ENCODE peak calls at places on chromosomes 4 and X, in four cellular contexts. H is MCF 10A; G is activated CD4-positive, alpha-beta T cell treated with anti-CD3 and anti-CD28 coated beads for 36 hours; Z is neural crest cell. D is an unnamed sample.
A peak's percentile ranks its signal among the peaks of the same experiment; 100 is the strongest.

GRCh38 chr4:186105721-186106335 is 1.3 kb downstream of the FAM149A start:
- DNase-seq in H (no peak), G (no peak), Z (no peak), D (no peak)

GRCh38 chr4:15936495-15936894 is 2.0 kb downstream of the FGFBP1 start:
- DNase-seq in H (peak; percentile 56), G (no peak), Z (no peak), D (no peak)

GRCh38 chrX:19342331-19342906 is 1.3 kb upstream of the PDHA1 start:
- DNase-seq in H (no peak), G (no peak), Z (no peak), D (no peak)

GRCh38 chr4:56723201-56723605 is 42.1 kb upstream of the HOPX start:
- DNase-seq in H (peak; percentile 13), G (peak; percentile 80), Z (no peak), D (no peak)

GRCh38 chr4:123826896-123827295 is 430.3 kb downstream of the SPRY1 start:
- DNase-seq in H (peak; percentile 44), G (no peak), Z (no peak), D (no peak)

GRCh38 chrX:155048997-155049619 is 21.8 kb downstream of the CMC4 start:
- DNase-seq in H (peak; percentile 66), G (peak; percentile 69), Z (peak; percentile 44), D (peak; percentile 64)

GRCh38 chr4:2241410-2242353 is at the start of the genes HAUS3 and POLN:
- DNase-seq in H (peak; percentile 98), G (peak; percentile 99), Z (peak; percentile 99), D (peak; percentile 99)

GRCh38 chr4:55444822-55445221 is 49.1 kb downstream of the TMEM165 start:
- DNase-seq in H (peak; percentile 43), G (no peak), Z (no peak), D (no peak)

GRCh38 chrX:80174925-80175574 is 160.5 kb downstream of the TBX22 start:
- DNase-seq in H (peak; percentile 5), G (no peak), Z (no peak), D (no peak)

GRCh38 chr4:149291463-149291862 is 524.2 kb downstream of the IQCM start:
- DNase-seq in H (peak; percentile 81), G (no peak), Z (no peak), D (no peak)

GRCh38 chrX:149274516-149275105 is 230.5 kb downstream of the IDS start:
- DNase-seq in H (peak; percentile 58), G (no peak), Z (no peak), D (no peak)

GRCh38 chr4:16761031-16761430 is 137.4 kb downstream of the LDB2 start:
- DNase-seq in H (no peak), G (no peak), Z (no peak), D (no peak)

GRCh38 chr4:153502584-153502983 is 36.4 kb downstream of the TMEM131L start:
- DNase-seq in H (no peak), G (no peak), Z (no peak), D (no peak)

GRCh38 chr4:70251945-70252277 is 9.5 kb downstream of the CSN3 start:
- DNase-seq in H (no peak), G (no peak), Z (no peak), D (no peak)

GRCh38 chrX:39874202-39874816 is 223.4 kb downstream of the BCOR start:
- DNase-seq in H (no peak), G (peak; percentile 84), Z (no peak), D (no peak)

GRCh38 chr4:14627038-14627437 is 375.2 kb upstream of the CPEB2 start:
- DNase-seq in H (no peak), G (no peak), Z (no peak), D (no peak)

GRCh38 chr4:176186721-176187395 is 8.5 kb downstream of the SPATA4 start:
- DNase-seq in H (no peak), G (no peak), Z (no peak), D (no peak)